ENCODE peak calls at places on chromosomes 5 and 9, in four cellular contexts. One of them, this sample, is unnamed.

GRCh38 chr9:37908698-37909186 is 4.8 kb upstream of the SLC25A51 start:
- DNase-seq in IMR-90: peak
- DNase-seq in A549: no peak
- DNase-seq in SK-N-SH: no peak
- DNase-seq in this sample: no peak

GRCh38 chr9:126587187-126588185 is 26.2 kb upstream of the LMX1B start:
- DNase-seq in A549: no peak
- DNase-seq in IMR-90: no peak
- DNase-seq in SK-N-SH: no peak
- DNase-seq in this sample: no peak

GRCh38 chr9:85425153-85425611 is 316.6 kb downstream of the AGTPBP1 start:
- DNase-seq in A549: peak
- DNase-seq in IMR-90: no peak
- DNase-seq in SK-N-SH: peak
- DNase-seq in this sample: peak

GRCh38 chr5:113693205-113693553 is 179.7 kb downstream of the YTHDC2 start:
- DNase-seq in A549: no peak
- DNase-seq in SK-N-SH: no peak
- DNase-seq in IMR-90: no peak
- DNase-seq in this sample: peak

GRCh38 chr5:74056789-74057164 is 430.8 kb downstream of the ARHGEF28 start:
- DNase-seq in A549: peak
- DNase-seq in SK-N-SH: no peak
- DNase-seq in IMR-90: peak
- DNase-seq in this sample: no peak

GRCh38 chr5:143309661-143310431 is 93.6 kb downstream of the NR3C1 start:
- DNase-seq in SK-N-SH: no peak
- DNase-seq in A549: no peak
- DNase-seq in IMR-90: peak
- DNase-seq in this sample: no peak

GRCh38 chr9:19026375-19026774 is 6.6 kb downstream of the SAXO1 start:
- DNase-seq in IMR-90: no peak
- DNase-seq in SK-N-SH: no peak
- DNase-seq in A549: no peak
- DNase-seq in this sample: no peak

GRCh38 chr5:126917918-126918623 is 112.3 kb downstream of the MARCHF3 start:
- DNase-seq in SK-N-SH: peak
- DNase-seq in IMR-90: peak
- DNase-seq in A549: peak
- DNase-seq in this sample: no peak

GRCh38 chr5:95068303-95068702 is 216.6 kb downstream of the MCTP1 start:
- DNase-seq in SK-N-SH: no peak
- DNase-seq in A549: no peak
- DNase-seq in IMR-90: no peak
- DNase-seq in this sample: no peak

GRCh38 chr5:100576217-100576751 is 41.1 kb downstream of the FAM174A start:
- DNase-seq in A549: no peak
- DNase-seq in IMR-90: peak
- DNase-seq in SK-N-SH: no peak
- DNase-seq in this sample: no peak

GRCh38 chr5:77281969-77282336 is 71.5 kb downstream of the PDE8B start:
- DNase-seq in IMR-90: no peak
- DNase-seq in A549: no peak
- DNase-seq in SK-N-SH: no peak
- DNase-seq in this sample: no peak

GRCh38 chr9:70374962-70375618 is 39.4 kb downstream of the KLF9 start:
- DNase-seq in A549: no peak
- DNase-seq in IMR-90: no peak
- DNase-seq in SK-N-SH: no peak
- DNase-seq in this sample: no peak

GRCh38 chr9:27297050-27297449 is at the start of gene EQTN:
- DNase-seq in A549: no peak
- DNase-seq in IMR-90: no peak
- DNase-seq in SK-N-SH: no peak
- DNase-seq in this sample: no peak

GRCh38 chr5:153537225-153537624 is 46.8 kb downstream of the GRIA1 start:
- DNase-seq in IMR-90: no peak
- DNase-seq in A549: no peak
- DNase-seq in SK-N-SH: no peak
- DNase-seq in this sample: no peak
- TF ChIP-seq RFX5 in IMR-90: no peak
- TF ChIP-seq RFX5 in A549: no peak
- TF ChIP-seq RFX5 in SK-N-SH: no peak
- TF ChIP-seq RFX5 in this sample: no peak

GRCh38 chr9:111427186-111427585 is 57.0 kb downstream of the ECPAS start:
- DNase-seq in IMR-90: peak
- DNase-seq in A549: peak
- DNase-seq in SK-N-SH: no peak
- DNase-seq in this sample: no peak
- TF ChIP-seq RFX5 in IMR-90: no peak
- TF ChIP-seq RFX5 in A549: no peak
- TF ChIP-seq RFX5 in SK-N-SH: no peak
- TF ChIP-seq RFX5 in this sample: no peak

DNA sequence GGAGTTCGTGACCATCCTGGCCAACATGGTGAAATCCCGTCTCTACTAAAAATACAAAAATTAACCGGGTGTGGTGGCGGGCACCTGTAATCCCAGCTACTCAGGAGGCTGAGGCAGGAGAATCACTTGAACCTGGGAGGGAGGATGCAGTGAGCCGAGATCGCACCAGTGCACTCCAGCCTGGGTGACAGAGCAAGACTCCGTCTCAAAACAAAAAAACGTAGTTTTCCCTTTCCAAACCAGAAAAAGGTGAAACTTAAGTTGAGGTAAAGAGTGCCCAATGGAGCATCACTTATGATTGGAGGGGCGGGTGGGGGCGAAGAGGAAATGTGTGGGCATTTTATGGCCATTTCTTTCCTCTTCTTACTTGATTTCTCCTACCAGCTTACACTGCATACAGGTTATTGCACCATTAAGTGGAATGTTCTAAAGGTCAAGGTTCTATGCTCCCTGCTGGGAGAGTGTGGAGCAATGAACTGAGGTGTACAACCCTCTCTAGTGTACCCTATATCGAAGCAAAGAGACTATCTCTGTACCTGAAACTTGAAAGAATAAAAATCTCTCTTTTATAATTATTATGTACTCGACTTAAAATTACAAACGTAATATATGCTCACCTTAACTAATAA is 136.2 kb downstream of the DEPDC1B start:
- DNase-seq in SK-N-SH: no peak
- DNase-seq in A549: no peak
- DNase-seq in IMR-90: no peak
- DNase-seq in this sample: no peak
- TF ChIP-seq RFX5 in SK-N-SH: no peak
- TF ChIP-seq RFX5 in A549: no peak
- TF ChIP-seq RFX5 in IMR-90: no peak
- TF ChIP-seq RFX5 in this sample: no peak

GRCh38 chr9:130220351-130220750 is 45.2 kb upstream of the HMCN2 start:
- DNase-seq in IMR-90: peak
- DNase-seq in A549: no peak
- DNase-seq in SK-N-SH: peak
- DNase-seq in this sample: no peak
- TF ChIP-seq RFX5 in IMR-90: no peak
- TF ChIP-seq RFX5 in A549: no peak
- TF ChIP-seq RFX5 in SK-N-SH: no peak
- TF ChIP-seq RFX5 in this sample: no peak

GRCh38 chr9:119483153-119483552 is 113.9 kb upstream of the BRINP1 start:
- DNase-seq in A549: no peak
- DNase-seq in SK-N-SH: no peak
- DNase-seq in IMR-90: no peak
- DNase-seq in this sample: no peak
- TF ChIP-seq RFX5 in A549: no peak
- TF ChIP-seq RFX5 in SK-N-SH: no peak
- TF ChIP-seq RFX5 in IMR-90: no peak
- TF ChIP-seq RFX5 in this sample: no peak

GRCh38 chr5:14915291-14915976 is 43.9 kb upstream of the ANKH start:
- DNase-seq in A549: no peak
- DNase-seq in IMR-90: peak
- DNase-seq in SK-N-SH: no peak
- DNase-seq in this sample: no peak

GRCh38 chr5:14914603-14915277 is 43.2 kb upstream of the ANKH start:
- DNase-seq in A549: no peak
- DNase-seq in SK-N-SH: no peak
- DNase-seq in IMR-90: peak
- DNase-seq in this sample: no peak

GRCh38 chr5:14914193-14914592 is 42.6 kb upstream of the ANKH start:
- DNase-seq in SK-N-SH: no peak
- DNase-seq in A549: no peak
- DNase-seq in IMR-90: no peak
- DNase-seq in this sample: no peak

GRCh38 chr5:14920121-14920520 is 48.5 kb upstream of the ANKH start:
- DNase-seq in A549: no peak
- DNase-seq in IMR-90: peak
- DNase-seq in SK-N-SH: no peak
- DNase-seq in this sample: no peak

DNA sequence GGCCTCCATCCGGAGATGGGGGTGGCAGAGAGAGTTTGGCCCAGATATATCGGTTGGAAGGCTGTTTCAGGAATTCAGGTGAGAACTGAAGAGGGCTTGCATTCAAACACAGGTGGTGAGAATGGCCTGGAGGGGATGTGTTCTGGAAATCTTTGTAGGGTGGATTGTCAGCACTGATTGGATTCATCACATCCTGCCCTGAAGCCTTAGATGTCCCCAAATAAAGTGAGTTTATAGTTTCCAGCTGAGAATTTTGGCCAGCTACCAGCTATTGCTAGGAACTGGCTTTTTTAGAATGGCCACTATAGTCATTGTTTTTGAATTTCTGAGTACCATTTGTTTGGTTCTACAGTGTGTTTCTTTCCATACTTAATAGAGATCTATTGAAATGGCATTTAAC is 46.1 kb upstream of the ANKH start:
- DNase-seq in A549: no peak
- DNase-seq in SK-N-SH: peak
- DNase-seq in IMR-90: peak
- DNase-seq in this sample: no peak
- TF ChIP-seq RFX5 in A549: no peak
- TF ChIP-seq RFX5 in SK-N-SH: no peak
- TF ChIP-seq RFX5 in IMR-90: no peak
- TF ChIP-seq RFX5 in this sample: no peak

GRCh38 chr5:89010512-89010911 is 127.5 kb upstream of the MEF2C start:
- DNase-seq in SK-N-SH: no peak
- DNase-seq in A549: no peak
- DNase-seq in IMR-90: no peak
- DNase-seq in this sample: no peak

GRCh38 chr5:89016741-89017312 is 133.8 kb upstream of the MEF2C start:
- DNase-seq in A549: no peak
- DNase-seq in SK-N-SH: no peak
- DNase-seq in IMR-90: no peak
- DNase-seq in this sample: no peak

GRCh38 chr5:89011778-89012320 is 128.9 kb upstream of the MEF2C start:
- DNase-seq in A549: no peak
- DNase-seq in SK-N-SH: no peak
- DNase-seq in IMR-90: no peak
- DNase-seq in this sample: no peak

GRCh38 chr5:89008291-89008690 is 125.3 kb upstream of the MEF2C start:
- DNase-seq in A549: no peak
- DNase-seq in SK-N-SH: no peak
- DNase-seq in IMR-90: no peak
- DNase-seq in this sample: no peak

GRCh38 chr5:89012361-89012760 is 129.4 kb upstream of the MEF2C start:
- DNase-seq in SK-N-SH: no peak
- DNase-seq in A549: no peak
- DNase-seq in IMR-90: no peak
- DNase-seq in this sample: no peak
- TF ChIP-seq RFX5 in SK-N-SH: no peak
- TF ChIP-seq RFX5 in A549: no peak
- TF ChIP-seq RFX5 in IMR-90: no peak
- TF ChIP-seq RFX5 in this sample: no peak

GRCh38 chr5:133265720-133266575 is 214.1 kb downstream of the HSPA4 start:
- DNase-seq in A549: no peak
- DNase-seq in IMR-90: no peak
- DNase-seq in SK-N-SH: no peak
- DNase-seq in this sample: no peak
- TF ChIP-seq RFX5 in A549: no peak
- TF ChIP-seq RFX5 in IMR-90: no peak
- TF ChIP-seq RFX5 in SK-N-SH: no peak
- TF ChIP-seq RFX5 in this sample: no peak